ENCODE peak calls at places on chromosomes 5 and 9, in eight cellular contexts. T, A, E, Y, V, O, Z and M are unnamed samples.

GRCh38 chr9:111118256-111118950 is 80.1 kb upstream of the LPAR1 start:
- DNase-seq in Z (no peak), A (no peak), T (no peak), Y (peak), O (no peak), E (no peak), V (peak), M (no peak)

GRCh38 chr5:154193176-154193575 is 2.6 kb downstream of the GALNT10 start:
- DNase-seq in O (no peak), A (no peak), E (no peak), Y (no peak), T (no peak), V (no peak), Z (no peak), M (no peak)

GRCh38 chr5:150075806-150076205 is 10.5 kb downstream of the CSF1R start:
- DNase-seq in T (no peak), V (no peak), O (no peak), Z (no peak), E (peak), Y (no peak), A (no peak), M (no peak)

GRCh38 chr5:94310870-94311269 is 307.5 kb downstream of the KIAA0825 start:
- DNase-seq in T (no peak), Y (no peak), V (no peak), O (no peak), Z (no peak), E (no peak), A (no peak), M (no peak)

GRCh38 chr5:123717139-123717538 is 205.2 kb downstream of the CSNK1G3 start:
- DNase-seq in V (peak), O (no peak), A (peak), T (peak), Y (peak), E (no peak), Z (peak), M (peak)

GRCh38 chr9:28120241-28121025 is 547.2 kb upstream of the C9orf72 start:
- DNase-seq in T (no peak), Z (no peak), Y (no peak), E (no peak), O (no peak), V (no peak), A (no peak), M (no peak)

GRCh38 chr5:132059043-132059695 is 1.3 kb upstream of the IL3 start:
- DNase-seq in A (no peak), O (peak), T (no peak), Z (no peak), Y (no peak), V (no peak), E (no peak), M (no peak)

GRCh38 chr5:115461506-115462290 is 82.9 kb downstream of the FEM1C start:
- DNase-seq in Z (peak), E (no peak), O (no peak), A (peak), Y (peak), T (no peak), V (peak), M (no peak)

GRCh38 chr5:57302164-57302563 is 128.3 kb downstream of the GPBP1 start:
- DNase-seq in V (no peak), Z (peak), O (no peak), T (peak), A (peak), Y (peak), E (no peak), M (peak)

GRCh38 chr5:146772881-146773440 is 105.6 kb downstream of the PPP2R2B start:
- DNase-seq in T (no peak), A (no peak), E (no peak), V (no peak), Z (no peak), Y (no peak), O (no peak), M (no peak)

GRCh38 chr5:14242447-14242846 is 99.3 kb downstream of the TRIO start:
- DNase-seq in E (no peak), A (no peak), O (no peak), T (no peak), V (no peak), Y (no peak), Z (no peak), M (no peak)

GRCh38 chr5:14239951-14240350 is 96.8 kb downstream of the TRIO start:
- DNase-seq in T (no peak), E (no peak), Z (no peak), Y (no peak), O (no peak), A (no peak), V (no peak), M (no peak)

GRCh38 chr5:14238272-14238671 is 95.1 kb downstream of the TRIO start:
- DNase-seq in E (no peak), T (no peak), Y (no peak), V (no peak), O (no peak), A (no peak), Z (no peak), M (no peak)

GRCh38 chr5:14239404-14239803 is 96.3 kb downstream of the TRIO start:
- DNase-seq in Y (no peak), Z (no peak), E (no peak), O (no peak), V (no peak), T (no peak), A (no peak), M (no peak)

DNA sequence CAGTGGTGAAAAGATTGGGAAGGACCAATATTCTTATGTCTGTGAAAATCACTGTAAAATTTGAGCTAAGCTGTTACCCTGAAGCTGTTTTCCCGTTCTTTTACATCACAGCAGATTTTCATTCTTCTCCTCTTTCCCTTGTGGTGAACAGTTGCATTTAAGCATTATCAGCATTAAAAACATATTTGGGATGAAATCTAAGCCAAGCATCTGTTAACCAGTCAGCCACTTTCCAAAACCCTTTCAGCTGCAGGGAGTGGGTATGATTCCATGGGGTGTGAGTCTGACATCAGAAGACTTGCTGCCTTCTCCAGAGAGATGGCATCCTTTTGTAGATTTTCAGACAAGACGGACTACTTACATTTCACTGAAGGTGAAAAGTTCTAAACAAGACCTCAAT is 97.2 kb downstream of the TRIO start:
- DNase-seq in V (no peak), Y (no peak), E (no peak), O (no peak), A (peak), Z (peak), T (no peak), M (no peak)
- TF ChIP-seq CTCF in V (no peak), Y (no peak), E (no peak), O (no peak), A (no peak), Z (no peak), T (no peak), M (no peak)

DNA sequence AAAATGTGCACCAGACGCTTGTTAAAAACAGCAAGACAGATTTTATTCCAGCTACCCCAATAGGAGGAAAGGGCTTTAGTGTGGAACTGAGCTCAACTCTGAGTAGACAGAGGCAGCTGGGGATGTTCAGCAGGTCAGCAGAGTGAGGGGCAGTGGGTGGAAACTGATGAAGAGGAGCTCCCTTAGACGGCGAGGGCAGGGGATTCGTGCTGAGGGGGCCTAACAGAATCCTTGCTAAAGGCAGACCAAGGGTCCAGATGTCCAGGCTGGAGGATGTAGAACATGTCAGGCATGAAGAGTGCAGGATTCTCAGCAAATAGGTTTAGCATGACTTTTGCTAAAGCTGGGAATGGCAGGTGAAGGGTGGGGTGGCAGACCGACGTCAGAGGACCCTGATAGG is 71.9 kb upstream of the OLFM1 start:
- DNase-seq in O (no peak), Y (no peak), T (no peak), V (no peak), A (no peak), Z (no peak), E (no peak), M (no peak)
- H3K4me3 ChIP-seq in O (no peak), Y (no peak), T (no peak), V (no peak), A (no peak), Z (no peak), E (no peak), M (no peak)

GRCh38 chr5:40716000-40716399 is 36.3 kb downstream of the PTGER4 start:
- DNase-seq in E (no peak), V (no peak), Z (no peak), O (no peak), Y (no peak), T (no peak), A (no peak), M (no peak)
- TF ChIP-seq CTCF in E (peak), V (peak), Z (peak), O (no peak), Y (no peak), T (no peak), A (peak), M (peak)

DNA sequence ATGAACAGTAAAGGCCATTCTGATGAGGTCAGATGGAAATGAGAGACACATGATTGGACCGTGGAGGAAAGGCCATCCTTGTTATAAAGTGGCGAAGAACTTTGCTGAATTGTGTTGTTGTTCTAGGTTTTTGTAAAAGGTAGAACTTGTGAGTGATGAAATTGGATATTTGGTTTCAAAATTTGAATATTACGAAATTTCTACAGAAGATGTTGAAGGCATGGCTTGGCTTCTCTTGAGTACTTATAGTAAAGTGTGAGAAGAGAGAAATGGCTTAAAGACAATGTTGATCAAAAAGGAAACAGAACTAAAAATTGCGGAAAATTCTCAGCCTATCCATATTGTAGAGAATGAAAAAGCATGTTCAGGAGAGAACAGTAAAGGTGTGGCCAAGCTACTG is 166.6 kb upstream of the S1PR3 start:
- DNase-seq in O (no peak), E (no peak), A (peak), Z (no peak), T (no peak), Y (no peak), V (no peak), M (no peak)
- H3K4me3 ChIP-seq in O (no peak), E (no peak), A (no peak), Z (no peak), T (no peak), Y (no peak), V (no peak), M (no peak)

GRCh38 chr9:133453651-133454050 is 6.1 kb upstream of the CACFD1 start:
- DNase-seq in Y (no peak), E (no peak), V (no peak), Z (no peak), O (no peak), T (no peak), A (no peak), M (no peak)
- TF ChIP-seq CTCF in Y (no peak), E (no peak), V (no peak), Z (no peak), O (no peak), T (no peak), A (no peak), M (no peak)

DNA sequence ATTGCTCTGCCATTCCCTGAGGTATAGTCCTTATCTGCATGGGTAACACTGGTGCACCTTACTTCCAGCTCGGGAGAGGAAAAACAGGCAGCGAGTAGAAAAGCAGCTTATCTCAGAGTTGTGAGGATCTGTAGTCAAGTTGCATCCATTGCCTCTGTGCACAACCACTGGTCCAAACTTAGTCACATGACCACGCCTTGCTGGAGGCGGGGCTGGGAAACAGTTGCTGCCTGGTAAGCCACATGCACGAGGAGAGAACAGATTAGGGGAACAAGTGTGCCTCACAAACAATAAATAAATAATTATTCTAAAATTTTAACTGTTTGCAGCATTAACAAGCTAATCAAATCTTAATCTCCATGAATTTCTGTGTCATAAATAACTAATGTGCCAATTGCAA is 18.6 kb downstream of the ZNF622 start:
- DNase-seq in O (no peak), E (no peak), A (no peak), T (no peak), Z (no peak), Y (no peak), V (no peak), M (no peak)
- H3K4me3 ChIP-seq in O (no peak), E (no peak), A (no peak), T (no peak), Z (no peak), Y (no peak), V (no peak), M (no peak)